ENCODE peak calls at places on chromosomes 11 and 22, in six cellular contexts. One of them, this sample, is unnamed. For H3K36me3, the result is how much of the 10 kb centered on the place peaks cover.

GRCh38 chr11:10807629-10808552 is 835 bp downstream of the EIF4G2 start:
- DNase-seq in A673: peak
- DNase-seq in Peyer's patch: peak
- DNase-seq in PC-3: peak
- DNase-seq in cardiac muscle cell: peak
- DNase-seq in kidney: peak
- DNase-seq in this sample: peak

GRCh38 chr11:94922675-94923347 is 50.5 kb downstream of the CWC15 start:
- DNase-seq in Peyer's patch: no peak
- DNase-seq in kidney: no peak
- DNase-seq in cardiac muscle cell: no peak
- DNase-seq in PC-3: no peak
- DNase-seq in A673: no peak
- DNase-seq in this sample: no peak

GRCh38 chr11:111148953-111149352 is 96.6 kb upstream of the POU2AF2 start:
- DNase-seq in Peyer's patch: no peak
- DNase-seq in kidney: no peak
- DNase-seq in A673: no peak
- DNase-seq in cardiac muscle cell: no peak
- DNase-seq in PC-3: no peak
- DNase-seq in this sample: no peak

GRCh38 chr22:35430897-35431322 is 31.0 kb downstream of the MCM5 start:
- DNase-seq in Peyer's patch: peak
- DNase-seq in cardiac muscle cell: peak
- DNase-seq in kidney: peak
- DNase-seq in A673: peak
- DNase-seq in PC-3: peak
- DNase-seq in this sample: peak

GRCh38 chr11:78470861-78471442 is 53.3 kb upstream of the GAB2 start:
- DNase-seq in cardiac muscle cell: no peak
- DNase-seq in A673: no peak
- DNase-seq in kidney: no peak
- DNase-seq in PC-3: no peak
- DNase-seq in Peyer's patch: no peak
- DNase-seq in this sample: no peak

GRCh38 chr11:132901638-132902610 is 630.4 kb downstream of the OPCML start:
- DNase-seq in Peyer's patch: no peak
- DNase-seq in PC-3: no peak
- DNase-seq in kidney: no peak
- DNase-seq in A673: peak
- DNase-seq in cardiac muscle cell: no peak
- DNase-seq in this sample: no peak

GRCh38 chr11:16605440-16605970 is 132.9 kb upstream of the C11orf58 start:
- DNase-seq in A673: peak
- DNase-seq in Peyer's patch: peak
- DNase-seq in cardiac muscle cell: peak
- DNase-seq in kidney: peak
- DNase-seq in PC-3: no peak
- DNase-seq in this sample: peak

GRCh38 chr11:85827768-85828639 is 17.1 kb upstream of the SYTL2 start:
- DNase-seq in Peyer's patch: no peak
- DNase-seq in kidney: no peak
- DNase-seq in PC-3: peak
- DNase-seq in A673: peak
- DNase-seq in cardiac muscle cell: peak
- DNase-seq in this sample: no peak

GRCh38 chr11:27485930-27486773 is 13.6 kb upstream of the LGR4 start:
- DNase-seq in A673: peak
- DNase-seq in cardiac muscle cell: peak
- DNase-seq in Peyer's patch: no peak
- DNase-seq in kidney: no peak
- DNase-seq in PC-3: peak
- DNase-seq in this sample: peak

GRCh38 chr11:61814958-61815789 is 1.6 kb downstream of the FADS1 start:
- DNase-seq in PC-3: peak
- DNase-seq in cardiac muscle cell: peak
- DNase-seq in Peyer's patch: peak
- DNase-seq in kidney: peak
- DNase-seq in A673: peak
- DNase-seq in this sample: peak

GRCh38 chr22:43148581-43148980 is 2.8 kb upstream of the TSPO start:
- DNase-seq in Peyer's patch: no peak
- DNase-seq in kidney: no peak
- DNase-seq in A673: no peak
- DNase-seq in PC-3: no peak
- DNase-seq in cardiac muscle cell: no peak
- DNase-seq in this sample: no peak

GRCh38 chr22:37266581-37267127 is 15.7 kb upstream of the CYTH4 start:
- DNase-seq in cardiac muscle cell: no peak
- DNase-seq in PC-3: no peak
- DNase-seq in kidney: no peak
- DNase-seq in Peyer's patch: peak
- DNase-seq in A673: no peak
- DNase-seq in this sample: no peak

GRCh38 chr11:20027546-20028014 is 132.7 kb downstream of the DBX1 start:
- DNase-seq in PC-3: no peak
- DNase-seq in Peyer's patch: no peak
- DNase-seq in cardiac muscle cell: no peak
- DNase-seq in kidney: no peak
- DNase-seq in A673: no peak
- DNase-seq in this sample: no peak

GRCh38 chr22:35524966-35525686 is 15.5 kb upstream of the RASD2 start:
- DNase-seq in cardiac muscle cell: no peak
- DNase-seq in PC-3: no peak
- DNase-seq in Peyer's patch: peak
- DNase-seq in kidney: no peak
- DNase-seq in A673: peak
- DNase-seq in this sample: no peak

GRCh38 chr11:133520707-133521106 is 11.6 kb downstream of the OPCML start:
- DNase-seq in cardiac muscle cell: no peak
- DNase-seq in A673: no peak
- DNase-seq in PC-3: no peak
- DNase-seq in kidney: no peak
- DNase-seq in Peyer's patch: no peak
- DNase-seq in this sample: no peak

GRCh38 chr11:65651589-65652510 is 10.9 kb downstream of the RELA start:
- DNase-seq in kidney: peak
- DNase-seq in A673: no peak
- DNase-seq in cardiac muscle cell: no peak
- DNase-seq in PC-3: peak
- DNase-seq in Peyer's patch: peak
- DNase-seq in this sample: no peak

GRCh38 chr11:43573233-43573632 is 107.3 kb upstream of the HSD17B12 start:
- DNase-seq in Peyer's patch: no peak
- DNase-seq in PC-3: peak
- DNase-seq in A673: peak
- DNase-seq in kidney: no peak
- DNase-seq in cardiac muscle cell: peak
- DNase-seq in this sample: peak

GRCh38 chr22:47209547-47210023 is 447.1 kb downstream of the TBC1D22A start:
- DNase-seq in cardiac muscle cell: no peak
- DNase-seq in PC-3: no peak
- DNase-seq in kidney: peak
- DNase-seq in A673: no peak
- DNase-seq in Peyer's patch: peak
- DNase-seq in this sample: no peak

GRCh38 chr11:85826096-85826855 is 15.3 kb upstream of the SYTL2 start:
- DNase-seq in A673: peak
- DNase-seq in kidney: peak
- DNase-seq in PC-3: peak
- DNase-seq in cardiac muscle cell: peak
- DNase-seq in Peyer's patch: no peak
- DNase-seq in this sample: peak

GRCh38 chr22:44671742-44672141 is 30.3 kb upstream of the PRR5 start:
- DNase-seq in A673: no peak
- DNase-seq in kidney: no peak
- DNase-seq in Peyer's patch: no peak
- DNase-seq in PC-3: no peak
- DNase-seq in cardiac muscle cell: no peak
- DNase-seq in this sample: peak

GRCh38 chr11:88103337-88104206 is 71.7 kb downstream of the RAB38 start:
- DNase-seq in cardiac muscle cell: peak
- DNase-seq in Peyer's patch: no peak
- DNase-seq in PC-3: peak
- DNase-seq in A673: peak
- DNase-seq in kidney: no peak
- DNase-seq in this sample: peak

GRCh38 chr11:117832511-117832910 is 8.0 kb upstream of the FXYD2 start:
- DNase-seq in A673: no peak
- DNase-seq in cardiac muscle cell: no peak
- DNase-seq in Peyer's patch: no peak
- DNase-seq in kidney: peak
- DNase-seq in PC-3: no peak
- DNase-seq in this sample: peak

GRCh38 chr11:27241316-27242122 is 121.5 kb downstream of the CCDC34 start:
- DNase-seq in A673: peak
- DNase-seq in cardiac muscle cell: no peak
- DNase-seq in Peyer's patch: no peak
- DNase-seq in kidney: no peak
- DNase-seq in PC-3: peak
- DNase-seq in this sample: no peak

GRCh38 chr22:49820984-49821383 is 6.7 kb downstream of the BRD1 start:
- DNase-seq in Peyer's patch: no peak
- DNase-seq in PC-3: no peak
- DNase-seq in cardiac muscle cell: no peak
- DNase-seq in A673: no peak
- DNase-seq in kidney: no peak
- DNase-seq in this sample: peak

GRCh38 chr11:45456686-45457085 is 170.5 kb upstream of the SYT13 start:
- DNase-seq in Peyer's patch: no peak
- DNase-seq in cardiac muscle cell: no peak
- DNase-seq in PC-3: no peak
- DNase-seq in A673: no peak
- DNase-seq in kidney: no peak
- DNase-seq in this sample: no peak

GRCh38 chr11:102320166-102320565 is 2.9 kb downstream of the BIRC3 start:
- DNase-seq in cardiac muscle cell: no peak
- DNase-seq in Peyer's patch: no peak
- DNase-seq in PC-3: no peak
- DNase-seq in A673: no peak
- DNase-seq in kidney: no peak
- DNase-seq in this sample: no peak

GRCh38 chr11:102317768-102318103 is 452 bp downstream of the BIRC3 start:
- DNase-seq in Peyer's patch: no peak
- DNase-seq in PC-3: peak
- DNase-seq in kidney: no peak
- DNase-seq in cardiac muscle cell: no peak
- DNase-seq in A673: no peak
- DNase-seq in this sample: no peak

GRCh38 chr11:102317099-102317767 is at the start of gene BIRC3:
- DNase-seq in Peyer's patch: peak
- DNase-seq in cardiac muscle cell: peak
- DNase-seq in A673: peak
- DNase-seq in kidney: peak
- DNase-seq in PC-3: peak
- DNase-seq in this sample: peak

GRCh38 chr11:102319544-102319943 is 2.3 kb downstream of the BIRC3 start:
- DNase-seq in PC-3: no peak
- DNase-seq in cardiac muscle cell: no peak
- DNase-seq in A673: no peak
- DNase-seq in Peyer's patch: no peak
- DNase-seq in kidney: no peak
- DNase-seq in this sample: no peak

DNA sequence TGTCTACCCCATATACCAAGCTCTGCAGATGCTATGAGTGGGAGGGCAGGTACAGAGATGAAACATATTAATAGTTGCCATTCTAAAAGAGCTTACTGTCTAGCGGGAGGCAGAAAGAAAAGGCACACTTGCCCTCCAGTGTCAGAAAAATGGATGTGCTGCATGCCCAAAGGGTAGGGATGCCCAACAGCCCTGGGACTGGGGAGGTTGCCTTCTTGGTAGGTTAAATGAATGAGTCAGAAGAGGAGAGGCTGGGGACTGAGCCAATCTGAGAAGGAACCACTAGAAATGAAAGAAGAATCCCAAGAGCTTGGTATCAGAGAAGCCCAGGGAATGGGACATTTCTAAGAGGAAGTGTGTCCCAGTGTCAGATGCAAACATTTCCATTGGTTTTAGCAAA is 1.2 kb downstream of the BIRC3 start:
- DNase-seq in A673: no peak
- DNase-seq in PC-3: peak
- DNase-seq in Peyer's patch: no peak
- DNase-seq in cardiac muscle cell: no peak
- DNase-seq in kidney: no peak
- DNase-seq in this sample: no peak
- H3K4me3 ChIP-seq in A673: no peak
- H3K4me3 ChIP-seq in PC-3: peak
- H3K4me3 ChIP-seq in Peyer's patch: peak
- H3K4me3 ChIP-seq in cardiac muscle cell: no peak
- H3K4me3 ChIP-seq in kidney: peak
- H3K4me3 ChIP-seq in this sample: no peak

DNA sequence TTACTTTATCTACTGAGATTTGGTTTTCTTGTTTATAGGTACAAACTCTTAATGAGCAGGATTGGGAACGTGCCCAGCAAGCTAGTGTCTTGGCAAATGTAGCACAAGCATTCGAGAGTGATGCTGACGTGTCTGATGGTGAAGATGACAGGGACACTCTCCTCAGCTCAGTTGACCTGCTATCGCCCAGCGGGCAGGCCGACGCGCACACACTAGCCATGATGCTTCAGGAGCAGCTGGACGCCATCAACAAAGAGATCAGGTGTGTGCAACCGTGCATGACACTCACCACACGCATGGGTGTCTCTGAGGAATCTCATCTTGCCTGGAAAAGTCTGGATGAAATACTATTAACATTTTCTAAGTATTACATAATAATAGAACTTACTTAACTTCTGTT is 54.7 kb upstream of the CTTN start:
- DNase-seq in cardiac muscle cell: no peak
- DNase-seq in kidney: no peak
- DNase-seq in Peyer's patch: no peak
- DNase-seq in A673: no peak
- DNase-seq in PC-3: no peak
- DNase-seq in this sample: no peak
- H3K36me3 ChIP-seq in cardiac muscle cell: under half
- H3K36me3 ChIP-seq in kidney: under half
- H3K36me3 ChIP-seq in Peyer's patch: half or more
- H3K36me3 ChIP-seq in A673: half or more
- H3K36me3 ChIP-seq in PC-3: half or more
- H3K36me3 ChIP-seq in this sample: under half

DNA sequence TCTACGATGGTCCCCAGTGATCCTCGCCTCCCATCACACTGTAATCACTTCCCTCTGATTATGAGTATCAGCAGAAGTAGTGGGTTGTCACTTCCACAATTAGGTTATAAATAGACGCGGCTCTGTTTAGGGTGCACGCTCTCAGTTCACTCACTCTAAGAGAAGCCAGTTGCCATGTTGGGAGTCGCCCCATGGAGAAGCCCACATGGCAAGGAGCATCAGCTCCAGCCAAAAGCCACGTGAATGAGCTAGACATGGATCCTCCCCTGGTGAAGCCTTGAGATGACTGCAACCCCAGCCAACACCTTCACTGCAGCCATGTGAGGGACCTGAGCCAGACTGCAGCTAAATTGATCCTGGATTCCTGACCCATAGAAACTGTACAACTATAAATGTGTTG is 26.4 kb upstream of the MYOD1 start:
- DNase-seq in cardiac muscle cell: no peak
- DNase-seq in kidney: no peak
- DNase-seq in PC-3: no peak
- DNase-seq in Peyer's patch: no peak
- DNase-seq in A673: no peak
- DNase-seq in this sample: no peak
- H3K4me3 ChIP-seq in cardiac muscle cell: no peak
- H3K4me3 ChIP-seq in kidney: no peak
- H3K4me3 ChIP-seq in PC-3: no peak
- H3K4me3 ChIP-seq in Peyer's patch: no peak
- H3K4me3 ChIP-seq in A673: no peak
- H3K4me3 ChIP-seq in this sample: no peak

GRCh38 chr11:12219732-12220131 is 109.3 kb downstream of the MICAL2 start:
- DNase-seq in Peyer's patch: no peak
- DNase-seq in kidney: no peak
- DNase-seq in A673: peak
- DNase-seq in cardiac muscle cell: peak
- DNase-seq in PC-3: no peak
- DNase-seq in this sample: no peak
- H3K36me3 ChIP-seq in Peyer's patch: half or more
- H3K36me3 ChIP-seq in kidney: under half
- H3K36me3 ChIP-seq in A673: under half
- H3K36me3 ChIP-seq in cardiac muscle cell: under half
- H3K36me3 ChIP-seq in PC-3: under half
- H3K36me3 ChIP-seq in this sample: under half